ENCODE peak calls at places on chromosomes 5 and 9, in five cellular contexts. U is body of pancreas, X is neural progenitor cell, Q is colonic mucosa, O is small intestine. E is an unnamed sample.
A peak's percentile ranks its signal among the peaks of the same experiment; 100 is the strongest.

GRCh38 chr5:44663991-44664710 is 144.6 kb upstream of the MRPS30 start:
- DNase-seq in Q (no peak), O (no peak), X (no peak), U (no peak), E (no peak)

GRCh38 chr9:120856700-120857099 is 14.0 kb upstream of the PSMD5 start:
- DNase-seq in Q (peak; percentile 75), X (no peak), O (peak; percentile 78), U (peak; percentile 90), E (no peak)

GRCh38 chr5:72015103-72015548 is 92.1 kb upstream of the MAP1B start:
- DNase-seq in Q (peak; percentile 20), X (no peak), U (peak; percentile 53), O (peak; percentile 13), E (peak; percentile 60)

GRCh38 chr5:68252678-68253520 is 37.3 kb downstream of the PIK3R1 start:
- DNase-seq in Q (peak; percentile 58), O (peak; percentile 54), X (peak; percentile 85), U (peak; percentile 72), E (peak; percentile 46)

GRCh38 chr5:21685536-21685935 is 1167.6 kb downstream of the CDH12 start:
- DNase-seq in Q (no peak), X (no peak), U (no peak), O (no peak), E (peak; percentile 38)

GRCh38 chr5:127307868-127308267 is 17.3 kb downstream of the MEGF10 start:
- DNase-seq in X (peak; percentile 90), Q (no peak), U (no peak), O (no peak), E (no peak)

GRCh38 chr5:54159153-54159836 is 151.1 kb downstream of the ARL15 start:
- DNase-seq in Q (no peak), X (peak; percentile 26), U (no peak), O (no peak), E (no peak)

GRCh38 chr9:125932012-125932411 is 184.8 kb downstream of the PBX3 start:
- DNase-seq in Q (peak; percentile 37), X (no peak), O (no peak), U (peak; percentile 11), E (peak; percentile 93)

GRCh38 chr5:132766020-132766805 is 10.8 kb downstream of the SEPTIN8 start:
- DNase-seq in Q (no peak), X (no peak), O (no peak), U (no peak), E (no peak)

GRCh38 chr5:149007174-149007573 is 55.7 kb downstream of the SH3TC2 start:
- DNase-seq in U (no peak), O (no peak), Q (no peak), X (no peak), E (no peak)

GRCh38 chr9:131747352-131747751 is 7.5 kb upstream of the RAPGEF1 start:
- DNase-seq in U (peak; percentile 38), Q (no peak), X (peak; percentile 61), O (peak; percentile 57), E (no peak)

GRCh38 chr9:20330688-20331087 is 291.6 kb downstream of the MLLT3 start:
- DNase-seq in X (no peak), Q (no peak), U (no peak), O (no peak), E (no peak)

GRCh38 chr5:13695076-13695712 is 249.3 kb downstream of the DNAH5 start:
- DNase-seq in X (no peak), O (no peak), Q (no peak), U (no peak), E (no peak)

GRCh38 chr5:60613826-60614225 is 86.1 kb downstream of the DEPDC1B start:
- DNase-seq in X (no peak), Q (no peak), O (no peak), U (no peak), E (no peak)

GRCh38 chr5:84242286-84242685 is 142.4 kb downstream of the EDIL3 start:
- DNase-seq in X (no peak), U (no peak), Q (no peak), O (no peak), E (peak; percentile 43)

GRCh38 chr5:127695336-127695735 is 7.9 kb upstream of the CCDC192 start:
- DNase-seq in U (no peak), O (no peak), X (no peak), Q (no peak), E (no peak)

GRCh38 chr5:170861855-170862766 is at the start of gene RANBP17:
- DNase-seq in Q (peak; percentile 59), U (peak; percentile 64), O (peak; percentile 66), X (peak; percentile 91), E (peak; percentile 83)

GRCh38 chr5:71924980-71925379 is 182.3 kb upstream of the MAP1B start:
- DNase-seq in U (no peak), X (no peak), O (no peak), Q (no peak), E (peak; percentile 39)

GRCh38 chr5:126912607-126913006 is 117.8 kb downstream of the MARCHF3 start:
- DNase-seq in Q (no peak), U (no peak), O (no peak), X (no peak), E (no peak)

GRCh38 chr5:139014726-139015125 is 139.6 kb upstream of the LRRTM2 start:
- DNase-seq in U (no peak), Q (no peak), X (no peak), O (peak; percentile 74), E (peak; percentile 88)

GRCh38 chr5:603081-603998 is 8.8 kb upstream of the CEP72 start:
- DNase-seq in X (no peak), Q (no peak), O (no peak), U (no peak), E (no peak)

GRCh38 chr5:140344683-140345423 is 1.6 kb downstream of the HBEGF start:
- DNase-seq in U (peak; percentile 40), X (no peak), O (peak; percentile 86), Q (peak; percentile 41), E (peak; percentile 70)

GRCh38 chr9:1057910-1058309 is 7.8 kb downstream of the DMRT2 start:
- DNase-seq in Q (no peak), U (no peak), O (no peak), X (no peak), E (no peak)

GRCh38 chr9:134722120-134722701 is 80.6 kb downstream of the COL5A1 start:
- DNase-seq in U (no peak), X (no peak), O (no peak), Q (no peak), E (no peak)

GRCh38 chr5:123512631-123513461 is 869 bp downstream of the CSNK1G3 start:
- DNase-seq in X (peak; percentile 56), U (peak; percentile 25), Q (peak; percentile 37), O (peak; percentile 51), E (peak; percentile 51)

GRCh38 chr9:6484210-6484609 is 71.2 kb downstream of the UHRF2 start:
- DNase-seq in U (no peak), X (peak; percentile 3), O (no peak), Q (no peak), E (no peak)
- H3K36me3 ChIP-seq in U (peaks cover 5% of the 10 kb centered on the region), X (peaks cover 12% of the 10 kb centered on the region), O (peaks cover 9% of the 10 kb centered on the region), Q (no peaks in the 10 kb centered on the region), E (peaks cover 3% of the 10 kb centered on the region)

GRCh38 chr5:108638021-108638420 is 109.7 kb upstream of the FER start:
- DNase-seq in O (no peak), X (no peak), Q (no peak), U (no peak), E (no peak)

GRCh38 chr5:108639356-108639755 is 108.3 kb upstream of the FER start:
- DNase-seq in O (no peak), Q (no peak), X (no peak), U (no peak), E (no peak)

GRCh38 chr5:108637110-108637509 is 110.6 kb upstream of the FER start:
- DNase-seq in X (no peak), O (no peak), Q (no peak), U (no peak), E (no peak)

GRCh38 chr5:108641596-108641995 is 106.1 kb upstream of the FER start:
- DNase-seq in Q (no peak), O (no peak), U (no peak), X (no peak), E (no peak)

GRCh38 chr5:108642170-108642906 is 105.4 kb upstream of the FER start:
- DNase-seq in Q (peak; percentile 66), U (peak; percentile 63), X (peak; percentile 87), O (peak; percentile 69), E (peak; percentile 61)
- H3K4me3 ChIP-seq in Q (no peak overlapping the region), U (no peak overlapping the region), X (no peak overlapping the region), O (no peak overlapping the region), E (no peak overlapping the region)

GRCh38 chr5:135024956-135025729 is 8.9 kb downstream of the PITX1 start:
- DNase-seq in X (no peak), U (no peak), Q (no peak), O (peak; percentile 23), E (peak; percentile 59)
- H3K27me3 ChIP-seq in X (peaks cover 100% of the 10 kb centered on the region), U (peaks cover 30% of the 10 kb centered on the region), Q (peaks cover 33% of the 10 kb centered on the region), O (no peaks in the 10 kb centered on the region), E (no peaks in the 10 kb centered on the region)

DNA sequence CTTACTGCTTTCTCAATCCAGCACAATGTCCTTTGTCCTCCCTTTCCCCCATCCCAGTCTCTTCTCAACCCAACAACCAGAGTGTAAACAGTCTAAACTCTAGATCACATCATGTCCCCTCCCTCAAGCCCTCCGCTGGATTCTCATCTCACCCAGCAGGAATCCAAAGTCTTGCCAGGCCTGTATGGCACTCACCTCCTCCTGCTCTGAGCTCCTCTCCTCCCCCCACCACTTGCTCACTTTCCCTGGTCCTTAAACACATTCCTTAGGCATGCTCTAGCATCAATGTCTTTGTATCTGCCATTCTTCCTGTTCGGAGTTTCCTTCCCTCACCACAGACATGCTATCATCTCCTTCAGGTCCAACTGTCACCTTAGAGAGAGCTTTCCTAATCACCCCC is 78.8 kb downstream of the NIPSNAP3B start:
- DNase-seq in Q (no peak), O (no peak), X (peak; percentile 16), U (no peak), E (no peak)
- H3K36me3 ChIP-seq in Q (no peaks in the 10 kb centered on the region), O (peaks cover 4% of the 10 kb centered on the region), X (no peaks in the 10 kb centered on the region), U (peaks cover 3% of the 10 kb centered on the region), E (no peaks in the 10 kb centered on the region)

GRCh38 chr9:13569706-13570423 is 290.4 kb upstream of the MPDZ start:
- DNase-seq in O (no peak), Q (no peak), X (no peak), U (no peak), E (no peak)

GRCh38 chr9:13568851-13569618 is 289.5 kb upstream of the MPDZ start:
- DNase-seq in X (peak; percentile 31), Q (no peak), U (no peak), O (no peak), E (no peak)

GRCh38 chr9:13570521-13570974 is 291.1 kb upstream of the MPDZ start:
- DNase-seq in O (no peak), X (no peak), U (no peak), Q (no peak), E (no peak)

GRCh38 chr9:13567833-13568232 is 288.3 kb upstream of the MPDZ start:
- DNase-seq in U (no peak), Q (no peak), O (no peak), X (no peak), E (no peak)

GRCh38 chr9:13568446-13568845 is 289.0 kb upstream of the MPDZ start:
- DNase-seq in U (no peak), O (no peak), Q (no peak), X (no peak), E (no peak)
- H3K4me3 ChIP-seq in U (no peak overlapping the region), O (no peak overlapping the region), Q (peak overlapping the region; percentile 8), X (peak overlapping the region; percentile 38), E (no peak overlapping the region)

DNA sequence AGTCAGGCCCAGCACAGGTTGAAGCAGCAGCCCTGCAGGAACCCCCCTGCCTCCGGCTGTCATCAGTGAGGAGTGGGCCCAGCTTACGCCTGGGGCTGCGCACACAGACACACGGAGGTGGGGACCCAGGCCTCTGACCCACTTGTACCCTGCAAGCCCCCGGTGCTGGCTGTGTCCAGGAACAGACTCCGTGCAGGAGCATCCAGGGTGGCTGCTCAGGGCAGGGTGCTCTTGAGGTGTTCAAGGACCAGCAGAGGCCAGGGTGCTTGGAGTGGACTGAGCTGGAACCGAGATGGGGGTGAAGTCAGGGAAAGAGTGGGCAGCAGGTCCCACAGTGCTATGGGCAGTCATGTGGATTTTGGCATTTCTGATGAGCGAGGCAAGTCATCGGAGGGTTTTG is 199.5 kb downstream of the CACNA1B start:
- DNase-seq in O (no peak), X (no peak), Q (no peak), U (no peak), E (no peak)
- H3K27me3 ChIP-seq in O (no peaks in the 10 kb centered on the region), X (no peaks in the 10 kb centered on the region), Q (no peaks in the 10 kb centered on the region), U (no peaks in the 10 kb centered on the region), E (no peaks in the 10 kb centered on the region)

E was measured in MG63.